ENCODE peak calls at places on chromosomes 6 and 20, in eight cellular contexts. U, Z, Q, K, L, X, F and N are unnamed samples.

GRCh38 chr20:61899971-61900370 is 165.7 kb downstream of the TAF4 start:
- DNase-seq in X (no peak), L (no peak), U (no peak), Q (no peak), K (no peak), Z (no peak), F (no peak), N (no peak)

GRCh38 chr6:156563710-156564109 is 213.5 kb upstream of the ARID1B start:
- DNase-seq in F (no peak), U (no peak), Q (no peak), K (no peak), X (no peak), L (no peak), Z (peak), N (no peak)

GRCh38 chr6:52410979-52411378 is 9.2 kb upstream of the EFHC1 start:
- DNase-seq in K (no peak), F (no peak), L (no peak), Q (no peak), Z (no peak), X (no peak), U (no peak), N (no peak)

GRCh38 chr20:5919634-5920544 is 30.4 kb downstream of the TRMT6 start:
- DNase-seq in F (no peak), K (no peak), X (peak), Z (no peak), Q (no peak), U (no peak), L (no peak), N (peak)

GRCh38 chr6:148867851-148868250 is 121.0 kb downstream of the UST start:
- DNase-seq in X (no peak), U (no peak), Q (no peak), K (no peak), Z (no peak), L (no peak), F (no peak), N (peak)

GRCh38 chr6:157107915-157108651 is 215.2 kb downstream of the TMEM242 start:
- DNase-seq in L (no peak), K (peak), U (no peak), Q (no peak), X (peak), F (peak), Z (no peak), N (peak)

GRCh38 chr6:122833229-122833556 is 44.1 kb downstream of the SMPDL3A start:
- DNase-seq in X (no peak), F (no peak), Q (no peak), U (no peak), Z (no peak), L (no peak), K (no peak), N (no peak)

GRCh38 chr6:122669418-122669817 is 59.2 kb downstream of the PKIB start:
- DNase-seq in F (no peak), X (no peak), Z (no peak), K (no peak), L (no peak), Q (no peak), U (no peak), N (no peak)

GRCh38 chr6:10082385-10082784 is 332.5 kb downstream of the TFAP2A start:
- DNase-seq in Q (no peak), K (no peak), F (no peak), U (no peak), L (no peak), Z (no peak), X (no peak), N (no peak)

GRCh38 chr6:64691069-64691468 is 1016.0 kb downstream of the EYS start:
- DNase-seq in Q (no peak), K (no peak), L (no peak), Z (no peak), X (no peak), U (no peak), F (no peak), N (no peak)

DNA sequence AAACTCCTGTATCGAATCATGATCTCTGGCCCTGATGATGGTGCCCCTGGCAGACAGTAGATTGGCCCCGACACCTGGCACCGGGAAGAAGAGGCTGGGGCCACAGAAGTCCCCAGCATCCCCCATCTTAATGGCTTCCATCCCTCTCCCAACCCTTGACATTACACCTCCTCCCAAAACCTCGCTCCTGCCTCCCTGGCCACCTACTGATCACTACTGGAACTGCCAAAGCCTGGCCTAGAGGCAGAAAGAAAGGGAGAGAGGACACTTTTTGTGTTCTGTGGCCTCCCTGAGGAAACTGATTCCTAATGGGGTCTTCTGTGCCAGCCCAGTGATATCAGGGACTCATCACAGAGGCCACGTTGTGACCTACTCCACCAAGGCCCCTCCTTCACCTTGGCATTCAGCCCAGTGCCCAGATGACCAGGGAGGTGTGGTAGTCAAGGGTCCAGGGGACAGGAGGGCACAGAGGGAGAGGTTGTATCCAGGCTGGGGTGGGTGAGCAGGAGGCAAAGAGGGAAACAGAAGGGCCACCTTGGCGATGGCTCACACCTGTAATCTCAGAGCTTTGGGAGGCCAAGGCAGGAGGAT is 6.1 kb downstream of the C20orf173 start:
- DNase-seq in K (no peak), L (no peak), X (no peak), Q (no peak), F (no peak), Z (no peak), U (peak), N (peak)
- TF ChIP-seq CTCF in K (peak), L (no peak), X (peak), Q (peak), F (peak), Z (peak), U (peak), N (peak)

DNA sequence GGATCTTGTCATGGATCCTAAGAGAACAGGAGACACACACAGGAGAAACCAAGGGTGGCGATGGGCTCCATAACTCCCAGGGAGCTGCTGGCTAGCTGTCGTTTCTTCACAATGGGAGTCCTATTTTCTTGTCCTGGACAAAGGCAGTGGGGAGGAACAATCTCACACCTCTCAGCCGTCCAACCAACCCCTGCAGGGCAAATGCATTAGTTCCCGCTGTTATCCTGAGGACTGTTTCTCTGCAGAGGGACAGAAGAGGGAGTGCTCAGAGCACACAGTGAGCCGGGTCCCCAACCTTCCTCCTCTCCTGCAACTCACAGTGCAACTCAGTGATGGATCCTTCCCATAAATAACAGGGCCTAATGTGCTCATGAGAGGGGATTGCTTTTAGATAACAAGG is 453.2 kb upstream of the AGPAT4 start:
- DNase-seq in K (no peak), Z (no peak), U (no peak), X (no peak), Q (no peak), F (no peak), L (no peak), N (no peak)
- TF ChIP-seq CTCF in K (no peak), Z (no peak), U (no peak), X (no peak), Q (no peak), F (no peak), L (no peak), N (no peak)

GRCh38 chr6:132210886-132211563 is 190.2 kb downstream of the MOXD1 start:
- DNase-seq in F (no peak), Z (no peak), X (no peak), K (no peak), U (no peak), L (no peak), Q (no peak), N (no peak)

GRCh38 chr6:132205946-132206345 is 195.3 kb downstream of the MOXD1 start:
- DNase-seq in U (no peak), F (no peak), Q (no peak), L (no peak), K (no peak), Z (no peak), X (no peak), N (no peak)

GRCh38 chr6:132213191-132213590 is 188.1 kb downstream of the MOXD1 start:
- DNase-seq in F (no peak), K (no peak), U (no peak), L (no peak), Q (no peak), X (no peak), Z (no peak), N (no peak)

GRCh38 chr6:132207991-132208390 is 193.3 kb downstream of the MOXD1 start:
- DNase-seq in Z (no peak), K (no peak), F (no peak), U (no peak), L (no peak), X (no peak), Q (no peak), N (no peak)

GRCh38 chr6:132209351-132209750 is 191.9 kb downstream of the MOXD1 start:
- DNase-seq in L (no peak), Q (no peak), U (no peak), K (no peak), Z (no peak), F (no peak), X (no peak), N (no peak)
- TF ChIP-seq CTCF in L (no peak), Q (no peak), U (no peak), K (no peak), Z (no peak), F (no peak), X (no peak), N (no peak)

GRCh38 chr20:462199-462991 is at the start of gene TBC1D20:
- DNase-seq in Z (peak), F (peak), L (peak), U (peak), Q (peak), K (peak), X (peak), N (peak)
- TF ChIP-seq CTCF in Z (no peak), F (peak), L (no peak), U (peak), Q (no peak), K (peak), X (peak), N (no peak)

GRCh38 chr6:38933426-38933825 is 115.2 kb upstream of the GLP1R start:
- DNase-seq in F (no peak), Z (no peak), K (no peak), U (no peak), L (no peak), X (peak), Q (no peak), N (no peak)
- TF ChIP-seq CTCF in F (peak), Z (no peak), K (no peak), U (no peak), L (peak), X (peak), Q (no peak), N (peak)

DNA sequence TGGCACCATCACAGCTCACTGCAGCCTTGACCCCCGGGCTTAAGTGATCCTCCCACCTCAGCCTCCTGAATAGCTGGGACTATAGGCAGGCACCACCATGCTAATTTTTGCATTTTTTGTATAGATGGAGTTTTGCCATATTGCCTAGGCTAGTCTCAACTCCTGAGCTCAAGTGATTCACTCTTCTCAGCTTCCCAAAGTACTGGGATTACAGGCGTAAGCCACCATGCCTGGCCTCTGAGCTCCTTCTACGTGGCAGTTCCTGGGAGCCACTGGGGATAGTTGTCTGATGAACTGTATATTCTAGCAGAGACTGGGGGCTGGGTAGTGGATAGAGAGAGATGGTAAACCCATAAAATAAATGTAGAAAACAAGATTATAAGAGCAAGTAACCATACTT is 26.1 kb downstream of the IYD start:
- DNase-seq in F (no peak), Q (no peak), K (no peak), X (no peak), Z (no peak), U (no peak), L (no peak), N (no peak)
- TF ChIP-seq CTCF in F (no peak), Q (no peak), K (no peak), X (no peak), Z (no peak), U (no peak), L (no peak), N (no peak)

GRCh38 chr6:6798430-6798829 is 209.9 kb downstream of the LY86 start:
- DNase-seq in X (no peak), U (peak), K (no peak), Z (no peak), L (no peak), Q (no peak), F (no peak), N (peak)

GRCh38 chr6:6803180-6803978 is 214.9 kb downstream of the LY86 start:
- DNase-seq in Q (peak), F (no peak), L (no peak), Z (no peak), X (no peak), K (no peak), U (peak), N (peak)

GRCh38 chr6:6804843-6805680 is 216.5 kb downstream of the LY86 start:
- DNase-seq in Z (no peak), U (no peak), X (no peak), Q (no peak), L (no peak), F (no peak), K (no peak), N (no peak)

GRCh38 chr6:6801635-6802218 is 213.2 kb downstream of the LY86 start:
- DNase-seq in U (no peak), K (no peak), L (no peak), F (no peak), Q (no peak), X (no peak), Z (no peak), N (no peak)

DNA sequence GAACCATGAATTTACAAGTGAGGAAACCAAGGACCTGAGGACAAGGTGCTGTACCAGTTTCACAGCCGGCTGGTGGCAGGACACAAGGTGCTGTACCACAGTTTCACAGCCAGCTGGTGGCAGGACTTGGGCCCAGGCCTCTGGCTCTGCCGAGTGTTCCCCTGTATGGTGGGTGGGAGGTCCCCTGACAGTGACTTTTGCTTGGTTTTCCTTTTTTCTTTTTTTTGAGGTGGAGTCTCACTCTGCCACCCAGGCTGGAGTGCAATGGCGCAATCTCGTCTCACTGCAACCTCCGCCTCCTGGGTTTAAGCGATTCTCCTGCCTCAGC is 212.4 kb downstream of the LY86 start:
- DNase-seq in Z (no peak), X (no peak), L (no peak), Q (no peak), F (no peak), U (no peak), K (no peak), N (no peak)
- TF ChIP-seq CTCF in Z (no peak), X (no peak), L (no peak), Q (no peak), F (no peak), U (no peak), K (no peak), N (no peak)

GRCh38 chr6:40717411-40718057 is 130.4 kb upstream of the LRFN2 start:
- DNase-seq in F (no peak), Q (no peak), K (no peak), L (no peak), Z (no peak), U (no peak), X (no peak), N (no peak)

GRCh38 chr6:40715501-40716403 is 128.6 kb upstream of the LRFN2 start:
- DNase-seq in K (no peak), Z (no peak), U (no peak), F (no peak), L (no peak), X (no peak), Q (no peak), N (no peak)

GRCh38 chr6:40714143-40714542 is 127.0 kb upstream of the LRFN2 start:
- DNase-seq in K (no peak), L (no peak), Z (no peak), Q (no peak), U (no peak), X (no peak), F (no peak), N (no peak)

GRCh38 chr6:40713002-40713719 is 126.0 kb upstream of the LRFN2 start:
- DNase-seq in K (no peak), Z (no peak), Q (no peak), X (no peak), L (no peak), F (no peak), U (no peak), N (no peak)

GRCh38 chr6:40714576-40715500 is 127.7 kb upstream of the LRFN2 start:
- DNase-seq in X (no peak), Q (no peak), Z (no peak), K (no peak), F (no peak), U (no peak), L (peak), N (no peak)
- TF ChIP-seq CTCF in X (no peak), Q (no peak), Z (no peak), K (no peak), F (no peak), U (no peak), L (no peak), N (no peak)

GRCh38 chr6:25038992-25039391 is 103.2 kb upstream of the RIPOR2 start:
- DNase-seq in U (no peak), K (no peak), F (no peak), X (no peak), Z (no peak), L (no peak), Q (no peak), N (no peak)

GRCh38 chr6:25042984-25043725 is 107.4 kb upstream of the RIPOR2 start:
- DNase-seq in F (no peak), Q (no peak), X (no peak), K (no peak), Z (no peak), U (no peak), L (no peak), N (no peak)

GRCh38 chr6:25038300-25038699 is 102.5 kb upstream of the RIPOR2 start:
- DNase-seq in U (no peak), K (no peak), X (no peak), L (no peak), Z (no peak), Q (no peak), F (no peak), N (no peak)

GRCh38 chr6:25041676-25042598 is 106.2 kb upstream of the RIPOR2 start:
- DNase-seq in F (no peak), K (no peak), X (no peak), Z (no peak), U (no peak), L (no peak), Q (peak), N (peak)

GRCh38 chr6:25042599-25042936 is 106.8 kb upstream of the RIPOR2 start:
- DNase-seq in U (no peak), X (no peak), Q (no peak), L (no peak), F (no peak), K (no peak), Z (no peak), N (peak)
- TF ChIP-seq CTCF in U (peak), X (no peak), Q (peak), L (no peak), F (no peak), K (no peak), Z (no peak), N (no peak)